ENCODE peak calls at places on chromosomes 4 and X, in six cellular contexts. J is Peyer's patch; T is AG04450; C is CD4-positive, alpha-beta T cell; S is aorta; Q is heart right ventricle. Z is an unnamed sample.

GRCh38 chr4:5780831-5781480 is 70.0 kb downstream of the EVC start:
- DNase-seq in J (no peak), T (no peak), C (no peak), S (no peak), Q (no peak), Z (no peak)

GRCh38 chr4:101693842-101694398 is 96.6 kb upstream of the BANK1 start:
- DNase-seq in J (no peak), T (no peak), C (no peak), S (no peak), Q (no peak), Z (peak; percentile 89)

GRCh38 chrX:40373641-40374040 is 207.1 kb upstream of the ATP6AP2 start:
- DNase-seq in J (no peak), T (no peak), C (no peak), S (no peak), Q (no peak), Z (no peak)

GRCh38 chr4:4564522-4564921 is 22.7 kb upstream of the STX18 start:
- DNase-seq in J (no peak), T (no peak), C (no peak), S (no peak), Q (no peak), Z (no peak)

GRCh38 chr4:181202249-181202648 is 1041.0 kb upstream of the TENM3 start:
- DNase-seq in J (no peak), T (no peak), C (no peak), S (no peak), Q (no peak), Z (no peak)

GRCh38 chrX:108396188-108396885 is 41.9 kb downstream of the COL4A6 start:
- DNase-seq in J (no peak), T (no peak), C (no peak), S (no peak), Q (no peak), Z (no peak)

GRCh38 chrX:35380808-35381700 is 417.1 kb upstream of the MAGEB16 start:
- DNase-seq in J (no peak), T (no peak), C (no peak), S (no peak), Q (no peak), Z (peak; percentile 2)

GRCh38 chr4:173168396-173169177 is at the start of gene GALNT7:
- DNase-seq in J (peak; percentile 88), T (no peak), C (peak; percentile 58), S (peak; percentile 81), Q (peak; percentile 66), Z (no peak)

GRCh38 chrX:76220856-76221255 is 48.0 kb downstream of the PBDC1 start:
- DNase-seq in J (no peak), T (no peak), C (no peak), S (no peak), Q (no peak), Z (no peak)

GRCh38 chrX:47316276-47317025 is 53.9 kb upstream of the ZNF157 start:
- DNase-seq in J (no peak), T (no peak), C (no peak), S (no peak), Q (no peak), Z (no peak)

GRCh38 chr4:83316459-83317170 is 18.0 kb downstream of the HPSE start:
- DNase-seq in J (no peak), T (no peak), C (no peak), S (no peak), Q (no peak), Z (peak; percentile 80)

GRCh38 chrX:20414781-20415445 is 148.2 kb upstream of the RPS6KA3 start:
- DNase-seq in J (no peak), T (no peak), C (no peak), S (no peak), Q (no peak), Z (no peak)

GRCh38 chr4:174429701-174430100 is 92.6 kb downstream of the HPGD start:
- DNase-seq in J (no peak), T (no peak), C (no peak), S (no peak), Q (no peak), Z (no peak)

GRCh38 chrX:48800574-48801280 is 1.1 kb upstream of the HDAC6 start:
- DNase-seq in J (no peak), T (no peak), C (no peak), S (no peak), Q (no peak), Z (no peak)

GRCh38 chr4:165464813-165465381 is 86.1 kb downstream of the CPE start:
- DNase-seq in J (no peak), T (peak; percentile 11), C (no peak), S (no peak), Q (no peak), Z (no peak)

GRCh38 chr4:6448476-6449170 is 23.8 kb downstream of the PPP2R2C start:
- DNase-seq in J (peak; percentile 40), T (no peak), C (no peak), S (no peak), Q (no peak), Z (no peak)

GRCh38 chr4:38672247-38673071 is 8.5 kb downstream of the KLF3 start:
- DNase-seq in J (no peak), T (no peak), C (no peak), S (no peak), Q (no peak), Z (no peak)

GRCh38 chr4:10762541-10762940 is 78.0 kb upstream of the CLNK start:
- DNase-seq in J (no peak), T (peak; percentile 62), C (no peak), S (no peak), Q (no peak), Z (no peak)

GRCh38 chr4:144667500-144667899 is 21.5 kb downstream of the HHIP start:
- DNase-seq in J (no peak), T (no peak), C (no peak), S (no peak), Q (no peak), Z (no peak)

GRCh38 chr4:45064741-45065140 is 338.4 kb upstream of the GNPDA2 start:
- DNase-seq in J (no peak), T (no peak), C (no peak), S (no peak), Q (no peak), Z (no peak)

GRCh38 chrX:103793541-103793932 is 16.9 kb downstream of the PLP1 start:
- DNase-seq in J (no peak), T (no peak), C (no peak), S (no peak), Q (no peak), Z (no peak)

GRCh38 chrX:22795680-22796079 is 204.1 kb upstream of the DDX53 start:
- DNase-seq in J (no peak), T (no peak), C (no peak), S (no peak), Q (no peak), Z (no peak)

DNA sequence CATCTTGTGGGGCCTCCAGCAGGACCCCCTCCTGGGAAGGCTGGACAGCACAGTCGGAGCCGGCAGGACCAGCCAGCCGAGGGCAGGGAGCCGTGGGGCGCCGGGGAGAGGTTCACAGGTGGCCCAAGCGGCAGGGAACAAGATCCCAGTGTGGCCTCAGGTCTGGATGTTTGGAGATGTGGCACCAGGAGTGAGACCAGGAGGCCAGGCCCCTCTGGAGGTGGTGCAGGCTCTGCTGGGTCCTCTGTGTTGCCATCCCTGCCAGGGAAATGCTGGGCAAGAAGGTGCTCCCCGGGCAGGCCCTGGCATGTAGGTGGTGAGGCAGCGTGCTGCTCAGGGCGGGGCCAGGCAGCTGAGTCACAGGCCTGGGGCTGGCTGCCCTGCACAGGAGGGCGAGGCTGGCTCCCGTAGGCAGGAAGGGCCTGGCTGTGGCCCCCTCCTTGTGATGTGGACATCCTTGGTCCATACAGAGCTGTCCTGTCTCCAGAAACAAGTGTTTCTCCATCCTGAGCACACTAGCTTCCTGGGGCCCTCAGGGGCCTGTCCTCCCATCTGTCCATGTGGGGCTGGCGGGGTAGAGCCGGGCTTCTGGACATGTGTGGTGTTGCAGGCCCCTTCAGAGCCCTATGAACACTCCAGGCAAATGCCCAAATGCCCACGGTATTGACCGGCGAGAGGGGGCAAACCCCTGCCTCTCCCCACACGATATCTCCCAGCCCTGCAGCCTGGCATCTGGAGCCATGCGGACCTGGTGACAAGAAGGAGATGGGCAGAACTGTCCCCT is 4.8 kb upstream of the HGFAC start:
- DNase-seq in J (peak; percentile 71), T (no peak), C (no peak), S (peak; percentile 74), Q (peak; percentile 8), Z (peak; percentile 78)
- H3K27ac ChIP-seq in J (no peak overlapping the region), T (no peak overlapping the region), C (no peak overlapping the region), S (no peak overlapping the region), Q (no peak overlapping the region), Z (peak overlapping the region; percentile 69)

GRCh38 chr4:143294310-143294709 is 42.4 kb upstream of the GAB1 start:
- DNase-seq in J (peak; percentile 57), T (no peak), C (no peak), S (peak; percentile 89), Q (peak; percentile 83), Z (no peak)
- H3K27ac ChIP-seq in J (no peak overlapping the region), T (no peak overlapping the region), C (no peak overlapping the region), S (peak overlapping the region; percentile 20), Q (no peak overlapping the region), Z (no peak overlapping the region)

DNA sequence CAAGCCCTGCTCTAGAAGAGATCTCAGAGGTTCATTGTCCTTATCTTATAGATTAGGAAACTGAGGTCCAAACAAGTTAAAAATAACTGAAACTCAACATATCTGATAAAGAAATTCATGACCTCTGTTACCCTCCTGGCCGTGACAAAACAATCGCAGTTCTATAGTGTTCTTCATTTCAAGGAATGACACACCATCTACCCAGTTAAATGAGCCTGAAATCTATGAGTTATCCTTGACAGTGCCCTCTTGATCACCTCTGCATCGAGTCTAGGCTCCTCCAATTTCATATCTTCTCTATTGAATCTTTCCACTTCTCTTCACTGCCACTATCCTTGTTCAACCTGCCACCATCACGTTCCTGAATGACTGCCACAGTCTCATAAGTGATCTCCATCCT is 325.3 kb upstream of the TEX13C start:
- DNase-seq in J (no peak), T (no peak), C (no peak), S (no peak), Q (no peak), Z (no peak)
- H3K27ac ChIP-seq in J (no peak overlapping the region), T (no peak overlapping the region), C (no peak overlapping the region), S (no peak overlapping the region), Q (no peak overlapping the region), Z (no peak overlapping the region)

GRCh38 chr4:40829586-40829985 is 79.8 kb downstream of the NSUN7 start:
- DNase-seq in J (no peak), T (no peak), C (no peak), S (peak; percentile 71), Q (no peak), Z (no peak)

GRCh38 chr4:40825014-40825838 is 75.5 kb downstream of the NSUN7 start:
- DNase-seq in J (no peak), T (no peak), C (no peak), S (no peak), Q (no peak), Z (no peak)

GRCh38 chr4:40828661-40829060 is 78.9 kb downstream of the NSUN7 start:
- DNase-seq in J (no peak), T (no peak), C (no peak), S (no peak), Q (no peak), Z (no peak)

GRCh38 chr4:40826821-40827220 is 77.1 kb downstream of the NSUN7 start:
- DNase-seq in J (no peak), T (no peak), C (no peak), S (no peak), Q (no peak), Z (no peak)

DNA sequence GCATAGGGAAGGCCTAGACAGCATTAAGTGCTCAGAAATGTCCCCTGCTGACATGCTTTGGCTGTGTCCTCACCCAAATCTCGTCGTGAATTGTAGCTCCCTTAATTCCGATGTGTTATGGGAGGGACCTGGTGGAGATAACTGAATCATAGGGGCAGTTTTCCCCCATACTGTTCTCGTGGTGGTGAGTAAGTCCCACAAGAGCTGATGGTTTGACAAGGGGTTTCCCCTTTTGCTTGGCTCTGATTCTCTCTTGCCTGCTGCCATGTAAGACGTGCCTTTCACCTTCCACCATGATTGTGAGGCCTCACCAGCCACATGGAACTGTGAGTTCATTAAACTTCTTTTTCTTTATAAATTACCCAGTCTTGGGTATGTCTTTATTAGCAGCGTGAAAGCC is 78.0 kb downstream of the NSUN7 start:
- DNase-seq in J (no peak), T (no peak), C (no peak), S (no peak), Q (no peak), Z (no peak)
- H3K27ac ChIP-seq in J (no peak overlapping the region), T (no peak overlapping the region), C (no peak overlapping the region), S (no peak overlapping the region), Q (no peak overlapping the region), Z (no peak overlapping the region)

Z was measured in epithelial cell of prostate.